ENCODE peak calls at places on chromosomes 4 and X, in seven cellular contexts. T is tibial artery; N is GM12865; P is CD8-positive, alpha-beta T cell; B is mammary epithelial cell; H is colonic mucosa; J is tibial nerve. R is an unnamed sample.

GRCh38 chr4:23660865-23661264 is 229.0 kb downstream of the PPARGC1A start:
- DNase-seq in T (no peak), N (no peak), P (no peak), B (no peak), H (no peak), J (no peak), R (no peak)

GRCh38 chr4:59608466-59608865 is 1591.7 kb upstream of the ADGRL3 start:
- DNase-seq in T (no peak), N (no peak), P (no peak), B (peak), H (no peak), J (no peak), R (no peak)

GRCh38 chr4:120629546-120629945 is 293.0 kb downstream of the PRDM5 start:
- DNase-seq in T (no peak), N (no peak), P (no peak), B (no peak), H (no peak), J (no peak), R (no peak)

GRCh38 chr4:173573286-173573685 is 43.3 kb upstream of the HAND2 start:
- DNase-seq in T (no peak), N (no peak), P (no peak), B (no peak), H (no peak), J (no peak), R (no peak)

GRCh38 chr4:125538670-125539069 is 223.9 kb downstream of the FAT4 start:
- DNase-seq in T (no peak), N (no peak), P (no peak), B (no peak), H (no peak), J (no peak), R (no peak)

GRCh38 chr4:177442623-177443155 is 452 bp upstream of the AGA start:
- DNase-seq in T (no peak), N (peak), P (no peak), B (peak), H (peak), J (no peak), R (peak)

GRCh38 chrX:141894733-141895132 is 9.0 kb upstream of the MAGEC1 start:
- DNase-seq in T (no peak), N (no peak), P (no peak), B (no peak), H (no peak), J (no peak), R (no peak)

GRCh38 chr4:4851081-4851480 is 8.4 kb upstream of the MSX1 start:
- DNase-seq in T (peak), N (no peak), P (no peak), B (no peak), H (no peak), J (no peak), R (no peak)

GRCh38 chr4:752196-752861 is 46.7 kb downstream of the PCGF3 start:
- DNase-seq in T (no peak), N (no peak), P (no peak), B (no peak), H (no peak), J (no peak), R (no peak)

GRCh38 chrX:112735147-112735546 is 55.4 kb upstream of the LHFPL1 start:
- DNase-seq in T (no peak), N (no peak), P (no peak), B (no peak), H (no peak), J (no peak), R (no peak)

GRCh38 chrX:112738347-112739033 is 58.8 kb upstream of the LHFPL1 start:
- DNase-seq in T (no peak), N (peak), P (no peak), B (no peak), H (no peak), J (no peak), R (no peak)

GRCh38 chrX:112731793-112732192 is 52.1 kb upstream of the LHFPL1 start:
- DNase-seq in T (no peak), N (peak), P (no peak), B (no peak), H (no peak), J (no peak), R (no peak)

GRCh38 chrX:112736310-112736709 is 56.6 kb upstream of the LHFPL1 start:
- DNase-seq in T (no peak), N (no peak), P (no peak), B (no peak), H (no peak), J (no peak), R (no peak)

GRCh38 chrX:112734250-112734649 is 54.5 kb upstream of the LHFPL1 start:
- DNase-seq in T (peak), N (no peak), P (no peak), B (no peak), H (no peak), J (no peak), R (no peak)
- H3K4me3 ChIP-seq in T (no peak), N (no peak), P (no peak), B (no peak), H (no peak), J (no peak), R (no peak)

GRCh38 chr4:182145360-182145905 is 97.8 kb upstream of the TENM3 start:
- DNase-seq in T (no peak), N (no peak), P (no peak), B (peak), H (no peak), J (no peak), R (no peak)

GRCh38 chr4:182142146-182143085 is 100.8 kb upstream of the TENM3 start:
- DNase-seq in T (no peak), N (no peak), P (no peak), B (peak), H (no peak), J (no peak), R (no peak)

GRCh38 chr4:182143086-182143821 is 99.9 kb upstream of the TENM3 start:
- DNase-seq in T (no peak), N (no peak), P (no peak), B (peak), H (peak), J (no peak), R (no peak)

GRCh38 chr4:182144621-182145359 is 98.4 kb upstream of the TENM3 start:
- DNase-seq in T (no peak), N (peak), P (no peak), B (peak), H (no peak), J (no peak), R (no peak)

GRCh38 chr4:182143822-182144620 is 99.2 kb upstream of the TENM3 start:
- DNase-seq in T (no peak), N (peak), P (no peak), B (peak), H (no peak), J (no peak), R (no peak)
- H3K4me3 ChIP-seq in T (peak), N (peak), P (no peak), B (peak), H (peak), J (peak), R (peak)

GRCh38 chrX:151973851-151974335 is 583 bp downstream of the GABRE start:
- DNase-seq in T (peak), N (no peak), P (no peak), B (peak), H (peak), J (no peak), R (no peak)

GRCh38 chrX:151975736-151976275 is 1.3 kb upstream of the GABRE start:
- DNase-seq in T (no peak), N (no peak), P (no peak), B (no peak), H (no peak), J (no peak), R (no peak)

GRCh38 chrX:151974336-151975227 is at the start of gene GABRE:
- DNase-seq in T (peak), N (no peak), P (no peak), B (no peak), H (peak), J (peak), R (no peak)

GRCh38 chrX:151975228-151975593 is 735 bp upstream of the GABRE start:
- DNase-seq in T (no peak), N (no peak), P (no peak), B (no peak), H (no peak), J (no peak), R (no peak)

GRCh38 chrX:151973262-151973661 is 1.2 kb downstream of the GABRE start:
- DNase-seq in T (no peak), N (no peak), P (no peak), B (no peak), H (no peak), J (no peak), R (no peak)
- H3K4me3 ChIP-seq in T (peak), N (no peak), P (no peak), B (peak), H (peak), J (peak), R (no peak)

DNA sequence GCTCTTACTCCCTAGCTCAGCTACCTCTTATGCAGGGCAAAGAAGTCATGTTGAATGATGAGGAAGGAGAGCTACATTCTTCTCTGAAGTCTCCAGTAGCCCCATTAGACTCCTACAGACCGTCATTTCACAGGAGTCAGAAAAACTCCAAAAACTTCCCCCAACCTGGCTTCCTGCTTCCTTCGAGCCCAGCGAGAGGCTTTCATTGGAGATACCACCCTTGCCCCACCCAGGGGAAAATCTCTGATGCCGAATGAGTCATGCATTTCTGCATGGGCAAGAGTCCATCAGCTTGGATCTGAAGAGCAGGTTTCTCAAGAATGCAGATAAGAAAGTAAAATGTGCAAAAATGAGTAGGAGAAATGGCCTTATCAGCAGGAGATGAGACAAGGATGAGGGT is 53.0 kb downstream of the ARSF start:
- DNase-seq in T (no peak), N (no peak), P (no peak), B (peak), H (peak), J (no peak), R (no peak)
- H3K4me3 ChIP-seq in T (no peak), N (no peak), P (no peak), B (no peak), H (no peak), J (no peak), R (no peak)

R was measured in Jurkat, Clone E6-1.